ENCODE peak calls at places on chromosomes 4 and X, in seven cellular contexts. M is colonic mucosa; S is tibial nerve; H is CD8-positive, alpha-beta memory T cell; P is transverse colon; L is iPS DF 6.9; Q is CD8-positive, alpha-beta T cell. K is an unnamed sample.

GRCh38 chrX:120761810-120762209 is 113.9 kb downstream of the CT47B1 start:
- DNase-seq in H (no peak), S (peak), L (no peak), M (no peak), P (no peak), Q (no peak), K (no peak)

GRCh38 chrX:136353519-136354095 is 52.8 kb downstream of the ADGRG4 start:
- DNase-seq in H (no peak), L (no peak), S (no peak), Q (no peak), P (no peak), M (no peak), K (no peak)

GRCh38 chrX:150063673-150064072 is 125.4 kb upstream of the EOLA2 start:
- DNase-seq in Q (no peak), L (no peak), P (no peak), S (no peak), H (no peak), M (no peak), K (no peak)

GRCh38 chr4:104490770-104491395 is 3.8 kb downstream of the CXXC4 start:
- DNase-seq in L (no peak), H (peak), Q (peak), M (peak), P (peak), S (peak), K (peak)

GRCh38 chr4:154854362-154854761 is 73.3 kb downstream of the RBM46 start:
- DNase-seq in M (no peak), S (no peak), H (no peak), Q (no peak), P (no peak), L (no peak), K (no peak)

GRCh38 chr4:13261486-13262257 is 222.5 kb downstream of the RAB28 start:
- DNase-seq in M (no peak), H (no peak), P (no peak), Q (no peak), S (no peak), L (no peak), K (no peak)

GRCh38 chrX:16445166-16445752 is 204.7 kb upstream of the S100G start:
- DNase-seq in Q (peak), P (peak), M (peak), S (peak), H (peak), L (no peak), K (no peak)

GRCh38 chrX:120536056-120536455 is 24.7 kb downstream of the CUL4B start:
- DNase-seq in P (no peak), M (no peak), Q (no peak), H (no peak), L (no peak), S (no peak), K (no peak)

GRCh38 chr4:140163029-140163810 is 9.2 kb upstream of the MAML3 start:
- DNase-seq in H (no peak), S (peak), Q (no peak), L (no peak), P (no peak), M (no peak), K (peak)

GRCh38 chrX:152904151-152905080 is 6.5 kb downstream of the ZNF185 start:
- DNase-seq in L (no peak), Q (peak), S (peak), H (peak), M (peak), P (peak), K (peak)

GRCh38 chr4:159360549-159360948 is 257.7 kb downstream of the RAPGEF2 start:
- DNase-seq in L (no peak), S (no peak), M (no peak), H (no peak), P (no peak), Q (no peak), K (no peak)

GRCh38 chr4:121932212-121932974 is 19.5 kb downstream of the TRPC3 start:
- DNase-seq in H (no peak), Q (no peak), S (no peak), L (no peak), P (no peak), M (no peak), K (no peak)

GRCh38 chrX:32155044-32155638 is 1056.2 kb downstream of the DMD start:
- DNase-seq in P (no peak), L (no peak), Q (no peak), H (no peak), M (no peak), S (no peak), K (no peak)
- H3K4me3 ChIP-seq in P (no peak), L (no peak), Q (no peak), H (no peak), M (no peak), S (no peak), K (no peak)

DNA sequence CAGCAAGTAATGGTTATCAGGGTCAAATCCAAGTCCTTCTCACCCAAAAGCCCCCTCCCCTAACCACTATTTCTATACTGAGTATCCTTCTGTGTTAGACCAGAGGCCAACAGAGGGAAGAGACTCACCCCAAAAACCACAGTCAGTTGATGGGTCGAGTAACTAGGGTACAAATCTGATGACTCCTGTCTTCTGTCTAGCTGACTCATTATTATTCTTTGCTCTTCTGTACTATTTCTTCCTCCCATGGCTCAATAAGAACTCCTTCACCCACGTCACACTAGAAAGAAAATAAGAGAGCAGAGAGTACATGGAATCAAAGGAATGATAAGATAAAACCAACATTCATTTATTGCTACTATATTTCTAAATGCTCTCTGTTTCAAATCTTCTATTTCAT is 2.0 kb downstream of the RAB40A start:
- DNase-seq in M (no peak), S (no peak), P (no peak), Q (no peak), L (no peak), H (no peak), K (no peak)
- H3K27ac ChIP-seq in M (no peak), S (no peak), P (no peak), Q (no peak), L (no peak), H (no peak), K (no peak)

GRCh38 chrX:111270339-111270738 is at the start of gene CAPN6:
- DNase-seq in M (peak), L (peak), Q (no peak), S (no peak), P (peak), H (no peak), K (no peak)
- H3K4me3 ChIP-seq in M (no peak), L (no peak), Q (no peak), S (no peak), P (no peak), H (no peak), K (no peak)

DNA sequence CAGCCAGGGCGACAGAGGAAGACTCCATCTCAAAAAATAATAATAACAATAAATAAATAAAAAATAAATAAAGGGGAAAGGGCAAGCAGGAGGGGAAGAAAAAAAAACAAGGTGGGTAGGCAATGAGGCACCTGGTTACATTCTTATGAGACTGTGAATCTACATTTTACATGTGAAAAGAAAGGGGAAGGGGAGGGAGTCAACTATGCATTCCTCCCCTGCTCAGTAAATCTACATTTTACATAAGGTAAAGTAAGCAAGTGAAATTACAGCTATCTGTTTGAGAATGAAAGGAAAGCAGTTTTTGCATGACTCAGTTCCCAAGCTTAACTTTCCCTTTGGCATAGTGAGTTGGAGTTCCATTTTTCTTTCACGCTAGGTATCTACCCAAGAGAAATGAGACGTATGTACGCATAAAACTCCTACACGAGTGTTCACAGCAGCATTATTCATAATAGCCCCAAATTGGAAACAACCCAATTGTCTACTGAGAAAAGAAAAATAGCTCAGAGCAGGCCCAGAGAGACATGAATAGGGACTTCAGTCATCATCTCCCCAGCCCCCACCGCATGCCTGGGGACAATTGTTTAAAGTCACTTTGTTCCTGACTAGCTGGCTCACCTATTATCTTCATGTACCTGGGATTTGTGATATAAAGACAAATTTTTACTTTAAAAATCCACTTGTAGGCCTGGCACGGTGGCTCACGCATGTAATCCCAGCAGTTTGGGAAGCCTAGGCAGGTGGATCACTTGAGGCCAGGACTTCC is 52.4 kb downstream of the DDX3X start:
- DNase-seq in S (no peak), Q (no peak), L (no peak), H (no peak), P (no peak), M (no peak), K (peak)
- H3K27ac ChIP-seq in S (no peak), Q (no peak), L (no peak), H (no peak), P (no peak), M (no peak), K (no peak)

GRCh38 chr4:118034061-118034785 is at the start of gene NDST3:
- DNase-seq in S (peak), L (no peak), Q (no peak), M (peak), H (no peak), P (peak), K (peak)
- H3K4me3 ChIP-seq in S (peak), L (peak), Q (no peak), M (peak), H (no peak), P (peak), K (peak)

DNA sequence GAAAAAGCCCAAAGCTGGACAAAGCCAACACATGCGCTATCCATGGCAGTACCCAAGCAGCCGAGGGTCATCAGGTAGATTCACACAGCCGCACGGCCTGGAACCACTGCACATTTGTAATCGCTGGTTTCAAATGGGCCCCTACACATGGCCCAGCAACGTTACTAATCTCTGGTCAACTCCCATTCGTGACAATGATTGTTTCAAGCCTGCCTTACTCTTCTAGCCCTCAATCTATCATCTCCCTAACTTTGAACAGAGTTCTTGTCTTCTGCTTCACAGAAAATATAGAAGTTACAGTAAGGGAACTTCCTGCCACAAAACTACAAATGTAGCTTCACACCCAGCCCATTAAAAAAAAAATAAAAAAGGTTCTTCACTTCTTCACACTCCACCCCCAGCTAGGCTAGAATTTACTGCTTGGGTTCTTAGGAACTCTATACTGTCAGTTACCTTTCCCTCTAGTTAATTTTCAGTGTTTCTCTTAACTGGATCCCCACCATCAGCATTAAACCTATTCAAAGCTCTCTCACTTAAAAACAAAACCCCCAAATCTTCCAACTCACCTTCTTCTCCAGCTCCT is 24.2 kb downstream of the CASP3 start:
- DNase-seq in H (no peak), P (no peak), Q (no peak), M (no peak), S (no peak), L (no peak), K (no peak)
- H3K27ac ChIP-seq in H (no peak), P (no peak), Q (no peak), M (no peak), S (no peak), L (no peak), K (no peak)

GRCh38 chr4:4759883-4760282 is 99.6 kb upstream of the MSX1 start:
- DNase-seq in L (no peak), S (no peak), M (no peak), P (no peak), H (no peak), Q (no peak), K (no peak)
- H3K4me3 ChIP-seq in L (no peak), S (no peak), M (no peak), P (no peak), H (no peak), Q (no peak), K (no peak)

GRCh38 chr4:137532869-137533236 is 559 bp upstream of the PCDH18 start:
- DNase-seq in M (no peak), P (no peak), H (no peak), Q (no peak), S (no peak), L (no peak), K (no peak)

GRCh38 chr4:137531951-137532868 is at the start of gene PCDH18:
- DNase-seq in L (peak), M (peak), P (peak), H (no peak), S (peak), Q (no peak), K (peak)

GRCh38 chr4:137535718-137536117 is 3.4 kb upstream of the PCDH18 start:
- DNase-seq in Q (no peak), H (no peak), M (no peak), P (no peak), S (no peak), L (no peak), K (no peak)

GRCh38 chr4:137534516-137534915 is 2.2 kb upstream of the PCDH18 start:
- DNase-seq in P (no peak), S (no peak), H (no peak), Q (no peak), M (no peak), L (no peak), K (no peak)

DNA sequence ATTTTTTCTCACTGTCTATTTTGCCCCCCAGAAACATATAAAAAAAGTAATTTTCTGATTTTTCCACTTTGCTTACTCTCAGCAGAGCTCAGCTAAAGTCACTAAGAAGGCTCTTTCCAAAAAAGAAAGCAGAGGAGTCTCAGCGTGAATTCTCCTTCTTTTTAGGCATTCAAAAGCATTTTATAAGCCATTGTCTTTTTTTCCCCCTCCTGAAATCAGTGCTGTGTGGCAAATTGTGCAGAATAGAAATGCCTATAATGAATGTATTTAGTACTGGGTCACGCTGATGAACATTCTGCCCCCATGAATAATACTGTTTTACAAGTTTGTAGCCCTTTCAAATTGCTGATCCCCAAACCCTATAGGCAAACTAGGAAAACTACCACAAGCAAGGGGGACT is 1.6 kb upstream of the PCDH18 start:
- DNase-seq in L (no peak), S (no peak), Q (no peak), P (no peak), H (no peak), M (no peak), K (no peak)
- H3K27ac ChIP-seq in L (no peak), S (peak), Q (no peak), P (peak), H (no peak), M (peak), K (no peak)

DNA sequence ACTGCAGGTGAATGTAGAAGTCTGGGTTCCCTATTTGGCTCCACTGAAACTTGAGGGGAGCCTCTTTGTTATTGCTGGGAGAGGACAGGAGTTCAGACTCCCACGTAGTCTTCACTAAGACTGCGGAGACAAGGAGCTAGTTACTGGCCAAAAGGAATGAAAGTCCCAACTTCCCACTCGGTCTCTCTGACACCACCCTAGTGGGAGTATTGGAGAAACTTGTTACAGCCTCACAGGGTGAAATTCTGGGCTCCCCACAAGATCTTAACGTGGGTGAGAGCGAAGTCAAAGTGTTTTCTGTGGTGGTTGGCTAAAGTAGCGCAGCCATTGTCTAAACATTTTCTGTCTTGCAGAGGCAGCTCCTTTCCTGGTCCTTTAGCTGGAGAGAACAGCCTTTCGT is 13.5 kb downstream of the MYOZ2 start:
- DNase-seq in S (no peak), H (no peak), Q (no peak), P (no peak), M (no peak), L (no peak), K (no peak)
- H3K4me3 ChIP-seq in S (no peak), H (no peak), Q (no peak), P (no peak), M (no peak), L (no peak), K (no peak)

GRCh38 chr4:125440814-125441213 is 126.1 kb downstream of the FAT4 start:
- DNase-seq in H (no peak), M (no peak), Q (no peak), P (no peak), S (no peak), L (no peak), K (no peak)

GRCh38 chr4:125445525-125445924 is 130.8 kb downstream of the FAT4 start:
- DNase-seq in M (no peak), H (no peak), P (no peak), S (no peak), Q (no peak), L (no peak), K (no peak)

DNA sequence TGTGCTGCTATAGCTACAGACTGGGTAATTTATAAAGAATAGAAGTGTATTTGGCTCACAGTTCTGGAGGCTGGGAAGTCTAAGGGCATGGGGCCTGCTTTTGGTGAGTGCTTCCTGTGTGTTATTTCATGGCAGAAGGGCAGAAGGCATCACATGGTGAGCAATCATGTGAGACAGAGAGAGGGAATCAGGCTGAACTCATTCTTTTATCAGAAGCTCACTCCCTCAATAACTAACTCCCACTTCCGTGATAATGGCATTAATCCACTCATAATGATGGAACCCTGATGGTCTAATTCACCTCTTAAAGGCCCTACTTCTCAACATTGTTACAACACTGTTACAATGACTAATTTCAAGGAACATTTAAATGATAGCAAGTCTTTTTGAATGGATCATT is 129.4 kb downstream of the FAT4 start:
- DNase-seq in H (no peak), M (no peak), Q (no peak), L (no peak), S (no peak), P (no peak), K (no peak)
- H3K27ac ChIP-seq in H (no peak), M (no peak), Q (no peak), L (no peak), S (no peak), P (no peak), K (no peak)